ENCODE peak calls at places on chromosomes 2 and 18, in six cellular contexts. Z, L, E, V, D and C are unnamed samples.

GRCh38 chr2:12321017-12321641 is 395.6 kb upstream of the TRIB2 start:
- DNase-seq in Z (peak), E (peak), V (peak), D (no peak), L (peak), C (no peak)

GRCh38 chr2:241393524-241394196 is 37.6 kb downstream of the FARP2 start:
- DNase-seq in L (no peak), D (no peak), V (no peak), Z (no peak), E (no peak), C (no peak)

GRCh38 chr2:124875627-124876244 is 850.6 kb downstream of the CNTNAP5 start:
- DNase-seq in D (no peak), V (peak), E (no peak), L (no peak), Z (no peak), C (no peak)

GRCh38 chr2:21920721-21921120 is 797.0 kb downstream of the TDRD15 start:
- DNase-seq in Z (no peak), E (no peak), L (no peak), V (no peak), D (no peak), C (no peak)

GRCh38 chr2:235027558-235028214 is 75.9 kb downstream of the SH3BP4 start:
- DNase-seq in V (peak), D (no peak), L (peak), E (no peak), Z (no peak), C (peak)

GRCh38 chr18:3513481-3513880 is 63.5 kb downstream of the TGIF1 start:
- DNase-seq in L (no peak), V (no peak), D (no peak), Z (no peak), E (no peak), C (no peak)

GRCh38 chr2:64268330-64268729 is 124.1 kb upstream of the PELI1 start:
- DNase-seq in V (peak), E (no peak), L (no peak), D (no peak), Z (no peak), C (peak)

GRCh38 chr2:156935611-156936010 is 321.9 kb upstream of the GALNT5 start:
- DNase-seq in V (peak), E (no peak), L (no peak), D (no peak), Z (no peak), C (no peak)

GRCh38 chr2:66692521-66692920 is 257.6 kb downstream of the MEIS1 start:
- DNase-seq in E (no peak), D (no peak), Z (no peak), L (peak), V (no peak), C (no peak)

GRCh38 chr18:24731981-24732380 is 271.5 kb downstream of the HRH4 start:
- DNase-seq in E (no peak), L (no peak), Z (no peak), V (peak), D (no peak), C (no peak)

GRCh38 chr18:48546411-48546810 is 7.6 kb downstream of the CTIF start:
- DNase-seq in E (peak), Z (no peak), L (peak), D (no peak), V (peak), C (peak)

GRCh38 chr18:50203801-50204604 is 9.1 kb upstream of the MYO5B start:
- DNase-seq in E (no peak), L (peak), V (peak), Z (no peak), D (peak), C (peak)

GRCh38 chr2:238501311-238501710 is 74.6 kb downstream of the ASB1 start:
- DNase-seq in D (no peak), Z (no peak), V (no peak), L (no peak), E (peak), C (no peak)

GRCh38 chr18:10516078-10516477 is 9.7 kb upstream of the NAPG start:
- DNase-seq in L (no peak), Z (no peak), E (no peak), D (no peak), V (no peak), C (no peak)

GRCh38 chr2:152396763-152397162 is 61.8 kb downstream of the FMNL2 start:
- DNase-seq in V (peak), D (no peak), L (peak), E (no peak), Z (no peak), C (no peak)

GRCh38 chr18:73564073-73564472 is 583.6 kb downstream of the FBXO15 start:
- DNase-seq in Z (no peak), V (peak), D (no peak), L (peak), E (no peak), C (peak)

GRCh38 chr2:199356412-199356811 is 101.3 kb downstream of the SATB2 start:
- DNase-seq in V (peak), Z (no peak), E (no peak), L (no peak), D (no peak), C (no peak)

GRCh38 chr2:67108231-67108630 is 288.9 kb upstream of the ETAA1 start:
- DNase-seq in Z (no peak), L (no peak), D (no peak), V (no peak), E (no peak), C (no peak)

GRCh38 chr2:225056330-225057073 is 14.2 kb upstream of the DOCK10 start:
- DNase-seq in E (no peak), Z (no peak), D (no peak), L (peak), V (peak), C (no peak)

GRCh38 chr18:8708670-8709069 is 3.3 kb downstream of the MTCL1 start:
- DNase-seq in E (no peak), D (no peak), Z (no peak), L (no peak), V (no peak), C (no peak)

GRCh38 chr18:45007531-45007930 is 326.8 kb downstream of the SETBP1 start:
- DNase-seq in V (peak), D (no peak), E (no peak), L (peak), Z (no peak), C (no peak)

GRCh38 chr2:240507060-240507777 is 50.6 kb downstream of the ANKMY1 start:
- DNase-seq in D (no peak), Z (no peak), L (no peak), E (no peak), V (no peak), C (no peak)

GRCh38 chr18:56756971-56757370 is 105.8 kb downstream of the WDR7 start:
- DNase-seq in D (no peak), L (no peak), V (no peak), E (no peak), Z (no peak), C (peak)

GRCh38 chr2:88159481-88159880 is 10.7 kb upstream of the THNSL2 start:
- DNase-seq in E (no peak), D (no peak), L (no peak), V (no peak), Z (no peak), C (no peak)

GRCh38 chr2:58140508-58141072 is 94.0 kb downstream of the VRK2 start:
- DNase-seq in E (no peak), L (peak), Z (no peak), V (peak), D (no peak), C (no peak)

GRCh38 chr2:159735648-159736047 is 23.3 kb downstream of the MARCHF7 start:
- DNase-seq in V (no peak), L (no peak), Z (no peak), E (no peak), D (no peak), C (no peak)

GRCh38 chr2:225120175-225120574 is 77.9 kb upstream of the DOCK10 start:
- DNase-seq in E (no peak), V (peak), D (no peak), Z (no peak), L (peak), C (no peak)

GRCh38 chr2:164569334-164569733 is 51.9 kb downstream of the GRB14 start:
- DNase-seq in L (no peak), E (no peak), Z (no peak), D (no peak), V (no peak), C (peak)

GRCh38 chr2:185628985-185629384 is 109.6 kb upstream of the FSIP2 start:
- DNase-seq in Z (no peak), V (no peak), L (peak), D (peak), E (no peak), C (no peak)

GRCh38 chr2:152493945-152494528 is 159.1 kb downstream of the FMNL2 start:
- DNase-seq in E (no peak), D (no peak), Z (no peak), L (no peak), V (no peak), C (no peak)

GRCh38 chr2:177346192-177346591 is 46.4 kb upstream of the AGPS start:
- DNase-seq in Z (no peak), V (no peak), D (no peak), L (no peak), E (no peak), C (no peak)
- TF ChIP-seq CTCF in Z (no peak), V (no peak), D (no peak), L (no peak), E (no peak), C (no peak)

GRCh38 chr2:44369392-44369791 is 7.6 kb downstream of the CAMKMT start:
- DNase-seq in V (no peak), Z (no peak), E (no peak), D (no peak), L (no peak), C (no peak)
- TF ChIP-seq CTCF in V (no peak), Z (no peak), E (no peak), D (no peak), L (no peak), C (no peak)

GRCh38 chr2:144456680-144457079 is 63.2 kb downstream of the ZEB2 start:
- DNase-seq in E (no peak), V (peak), Z (no peak), D (no peak), L (peak), C (peak)
- TF ChIP-seq CTCF in E (no peak), V (no peak), Z (no peak), D (no peak), L (no peak), C (no peak)

DNA sequence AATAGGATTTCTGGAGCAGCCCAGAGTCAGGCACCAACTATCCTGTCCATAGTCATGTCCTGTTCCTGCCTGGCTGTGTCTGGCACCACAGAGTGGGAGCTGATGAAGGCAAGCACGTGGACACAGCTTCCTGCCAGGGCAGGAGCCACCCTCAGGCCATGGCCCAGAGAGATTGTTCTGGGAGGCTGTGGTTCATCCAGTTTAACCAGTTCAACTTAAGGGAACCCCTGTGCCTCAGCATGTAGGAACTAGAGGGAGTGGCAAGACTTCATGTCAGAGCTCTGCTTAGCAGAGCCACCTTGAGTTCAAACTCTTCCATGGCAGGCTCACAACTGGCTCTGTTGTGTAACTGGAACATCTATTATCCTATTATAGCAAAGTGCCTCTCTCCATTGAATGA is 73.2 kb upstream of the NCKAP5 start:
- DNase-seq in E (peak), Z (no peak), L (peak), V (no peak), D (no peak), C (no peak)
- TF ChIP-seq CTCF in E (no peak), Z (no peak), L (peak), V (peak), D (no peak), C (no peak)

DNA sequence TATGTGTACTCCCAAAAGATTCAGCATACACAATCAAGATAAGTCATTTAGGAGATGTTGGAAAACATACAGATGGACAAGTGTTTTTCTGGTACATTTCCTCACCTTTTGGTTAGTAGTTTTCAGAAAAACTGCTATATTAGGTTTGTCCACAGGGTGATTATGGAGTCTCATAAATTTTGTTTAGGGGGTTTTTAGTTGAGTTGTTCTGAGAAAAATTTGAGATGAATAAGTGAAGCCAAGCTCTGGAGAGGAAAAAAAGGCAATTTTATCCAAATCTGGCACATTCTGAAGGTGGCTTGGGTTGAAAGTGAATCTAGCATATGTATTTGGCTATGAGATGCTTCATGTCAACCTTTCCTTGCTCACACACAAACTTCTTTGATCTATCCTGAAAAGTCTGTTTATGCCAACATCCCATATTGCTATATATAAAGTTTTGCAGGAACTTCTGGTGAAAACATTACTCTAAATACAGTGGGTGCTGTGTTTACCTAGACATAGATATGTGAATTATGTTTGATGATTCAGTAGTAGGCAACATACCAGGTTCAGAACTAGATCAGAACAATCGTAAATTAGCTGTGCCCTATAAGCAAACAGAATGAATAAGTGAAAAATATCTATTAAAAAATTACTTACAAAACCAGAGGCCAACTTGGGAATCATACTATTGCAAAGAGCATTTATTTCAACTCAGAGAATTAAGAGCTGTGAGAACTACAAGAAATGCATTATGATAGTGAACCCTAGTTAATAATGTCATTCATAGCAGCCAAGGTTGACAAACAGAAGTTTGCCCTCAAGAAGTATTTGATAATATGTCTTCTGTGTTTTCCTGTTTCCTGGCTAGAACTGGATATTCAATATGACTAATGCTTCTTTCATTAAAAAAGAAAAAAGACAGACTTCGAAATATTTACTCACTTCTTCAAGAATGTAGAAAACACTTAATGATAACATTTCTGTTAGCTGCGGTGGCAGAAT is 552.0 kb downstream of the IRS1 start:
- DNase-seq in Z (no peak), L (peak), D (no peak), V (peak), E (no peak), C (peak)
- TF ChIP-seq CTCF in Z (no peak), L (peak), D (peak), V (no peak), E (no peak), C (no peak)

GRCh38 chr2:231687133-231687852 is 21.0 kb upstream of the PTMA start:
- DNase-seq in D (peak), Z (no peak), E (no peak), L (peak), V (peak), C (peak)
- TF ChIP-seq CTCF in D (peak), Z (peak), E (peak), L (peak), V (peak), C (peak)

GRCh38 chr2:26395394-26395793 is 6.3 kb upstream of the DRC1 start:
- DNase-seq in V (no peak), E (no peak), D (no peak), L (no peak), Z (no peak), C (no peak)
- TF ChIP-seq CTCF in V (no peak), E (no peak), D (no peak), L (no peak), Z (no peak), C (no peak)

GRCh38 chr18:29439398-29439797 is 1262.5 kb upstream of the CDH2 start:
- DNase-seq in E (no peak), V (no peak), L (no peak), D (no peak), Z (no peak), C (no peak)
- TF ChIP-seq CTCF in E (no peak), V (peak), L (no peak), D (no peak), Z (no peak), C (peak)

DNA sequence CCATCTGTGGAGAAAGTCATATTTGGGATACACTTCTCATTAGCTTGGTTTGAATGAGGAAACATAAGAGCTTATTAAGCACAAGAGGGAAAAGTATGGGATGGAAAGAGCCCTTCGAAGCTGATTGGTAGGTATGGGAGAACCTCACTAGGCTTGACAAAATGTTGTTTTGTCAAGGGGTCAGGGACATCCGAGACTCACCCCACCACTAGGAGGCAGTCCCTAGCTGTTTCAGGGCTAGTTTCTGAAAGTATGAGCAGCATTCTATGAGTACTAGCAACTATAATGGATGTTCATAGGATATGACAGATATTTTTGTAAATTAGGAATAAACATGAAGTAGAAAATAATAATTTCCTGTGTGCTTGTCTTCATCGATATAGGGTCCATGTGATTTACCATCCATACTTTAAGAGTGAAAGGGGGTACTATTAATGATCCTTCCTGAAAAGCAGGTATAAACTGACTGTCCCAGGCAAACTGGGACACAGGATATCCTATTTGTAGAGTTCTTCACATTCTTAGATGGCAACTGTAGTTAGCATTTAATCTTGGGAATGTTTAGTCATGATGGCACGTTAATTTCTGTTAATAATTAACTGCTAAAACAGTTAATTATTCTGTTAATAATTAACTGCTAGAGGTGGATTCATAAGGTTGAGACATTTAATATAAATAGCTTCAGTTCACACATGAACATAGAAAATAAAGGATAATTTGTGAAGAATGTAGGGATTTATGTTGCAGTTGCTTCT is 28.4 kb downstream of the OTX1 start:
- DNase-seq in V (no peak), D (no peak), Z (no peak), E (no peak), L (no peak), C (no peak)
- TF ChIP-seq CTCF in V (peak), D (peak), Z (no peak), E (no peak), L (peak), C (peak)

DNA sequence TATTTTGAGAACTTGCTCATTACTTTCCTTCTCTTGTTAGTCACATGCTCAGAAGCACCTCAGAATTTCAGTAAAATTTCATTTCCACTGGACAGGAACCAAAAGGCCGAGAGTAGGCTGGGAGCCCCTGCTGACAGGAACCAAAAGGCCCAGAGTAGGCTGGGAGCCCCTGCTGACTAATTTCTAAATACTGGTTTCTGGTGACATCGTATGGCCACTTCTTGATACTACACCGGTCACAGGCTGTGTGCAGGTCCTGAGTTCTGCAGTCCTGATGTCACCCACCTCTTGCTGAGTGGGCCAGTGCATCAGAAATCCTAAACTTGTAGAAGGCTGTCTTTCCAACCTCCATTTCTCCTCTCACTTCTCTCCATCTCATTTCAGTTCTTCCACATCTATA is 17.7 kb upstream of the EN1 start:
- DNase-seq in Z (no peak), V (no peak), L (peak), D (peak), E (no peak), C (peak)
- TF ChIP-seq CTCF in Z (no peak), V (peak), L (peak), D (peak), E (peak), C (peak)